ENCODE peak calls at places on chromosome 2, in four cellular contexts. One of them, this sample, is unnamed.

GRCh38 chr2:190887089-190887488 is 6.5 kb downstream of the GLS start:
- ATAC-seq in omental fat pad: peak; percentile 60
- ATAC-seq in left colon: no peak
- ATAC-seq in upper lobe of right lung: peak; percentile 47
- ATAC-seq in this sample: no peak

GRCh38 chr2:25411281-25411680 is 69.6 kb upstream of the DNMT3A start:
- ATAC-seq in omental fat pad: no peak
- ATAC-seq in left colon: no peak
- ATAC-seq in upper lobe of right lung: no peak
- ATAC-seq in this sample: no peak

GRCh38 chr2:119853777-119854399 is 94.2 kb downstream of the PTPN4 start:
- ATAC-seq in omental fat pad: no peak
- ATAC-seq in left colon: no peak
- ATAC-seq in upper lobe of right lung: no peak
- ATAC-seq in this sample: no peak

GRCh38 chr2:45670646-45671045 is 19.2 kb downstream of the PRKCE start:
- ATAC-seq in omental fat pad: no peak
- ATAC-seq in left colon: no peak
- ATAC-seq in upper lobe of right lung: no peak
- ATAC-seq in this sample: no peak

GRCh38 chr2:27606611-27607010 is 22.2 kb downstream of the CCDC121 start:
- ATAC-seq in omental fat pad: no peak
- ATAC-seq in left colon: no peak
- ATAC-seq in upper lobe of right lung: no peak
- ATAC-seq in this sample: no peak

GRCh38 chr2:101286684-101287083 is 21.8 kb downstream of the RNF149 start:
- ATAC-seq in omental fat pad: no peak
- ATAC-seq in left colon: no peak
- ATAC-seq in upper lobe of right lung: no peak
- ATAC-seq in this sample: no peak

GRCh38 chr2:12486205-12487118 is 230.3 kb upstream of the TRIB2 start:
- ATAC-seq in omental fat pad: no peak
- ATAC-seq in left colon: no peak
- ATAC-seq in upper lobe of right lung: no peak
- ATAC-seq in this sample: no peak

GRCh38 chr2:11393711-11394236 is 49.3 kb upstream of the ROCK2 start:
- ATAC-seq in omental fat pad: no peak
- ATAC-seq in left colon: no peak
- ATAC-seq in upper lobe of right lung: no peak
- ATAC-seq in this sample: no peak

GRCh38 chr2:240997141-240997855 is 1.1 kb upstream of the SNED1 start:
- ATAC-seq in omental fat pad: no peak
- ATAC-seq in left colon: no peak
- ATAC-seq in upper lobe of right lung: peak; percentile 2
- ATAC-seq in this sample: peak; percentile 19

GRCh38 chr2:204529795-204530463 is 15.3 kb upstream of the PARD3B start:
- ATAC-seq in omental fat pad: no peak
- ATAC-seq in left colon: peak; percentile 94
- ATAC-seq in upper lobe of right lung: no peak
- ATAC-seq in this sample: no peak

GRCh38 chr2:70391988-70392387 is 90.1 kb upstream of the FAM136A start:
- ATAC-seq in omental fat pad: no peak
- ATAC-seq in left colon: no peak
- ATAC-seq in upper lobe of right lung: no peak
- ATAC-seq in this sample: no peak

GRCh38 chr2:70645733-70646420 is 92.3 kb upstream of the TGFA start:
- ATAC-seq in omental fat pad: no peak
- ATAC-seq in left colon: peak; percentile 73
- ATAC-seq in upper lobe of right lung: no peak
- ATAC-seq in this sample: no peak